ENCODE peak calls at places on chromosomes 7 and 10, in eight cellular contexts. L, A, I, G, K, S, V and F are unnamed samples.

GRCh38 chr10:101901340-101901739 is 57.7 kb upstream of the KCNIP2 start:
- DNase-seq in L (no peak), A (no peak), I (no peak), G (no peak), K (no peak), S (peak), V (no peak), F (no peak)

GRCh38 chr10:99917963-99918825 is 91.6 kb downstream of the DNMBP start:
- DNase-seq in L (peak), A (peak), I (peak), G (no peak), K (no peak), S (no peak), V (no peak), F (no peak)

GRCh38 chr10:117165557-117166419 is 27.7 kb upstream of the VAX1 start:
- DNase-seq in L (peak), A (peak), I (no peak), G (peak), K (no peak), S (peak), V (peak), F (peak)

GRCh38 chr7:150715293-150715692 is 1.1 kb upstream of the GIMAP1 start:
- DNase-seq in L (no peak), A (no peak), I (no peak), G (no peak), K (no peak), S (no peak), V (no peak), F (no peak)

GRCh38 chr7:128833939-128834310 is 3.7 kb downstream of the FLNC start:
- DNase-seq in L (peak), A (peak), I (no peak), G (no peak), K (no peak), S (no peak), V (no peak), F (no peak)

GRCh38 chr10:43204943-43205671 is 61.8 kb downstream of the RASGEF1A start:
- DNase-seq in L (peak), A (peak), I (peak), G (peak), K (peak), S (peak), V (peak), F (peak)

GRCh38 chr7:95493247-95493646 is 7.5 kb downstream of the ASB4 start:
- DNase-seq in L (no peak), A (peak), I (no peak), G (peak), K (no peak), S (no peak), V (no peak), F (no peak)

GRCh38 chr10:93294004-93294403 is 188.1 kb downstream of the MYOF start:
- DNase-seq in L (no peak), A (no peak), I (no peak), G (peak), K (no peak), S (no peak), V (peak), F (no peak)

GRCh38 chr10:86642499-86642898 is 11.8 kb upstream of the OPN4 start:
- DNase-seq in L (no peak), A (no peak), I (no peak), G (peak), K (no peak), S (peak), V (peak), F (no peak)

GRCh38 chr7:94912085-94912484 is 4.7 kb downstream of the PPP1R9A start:
- DNase-seq in L (no peak), A (no peak), I (no peak), G (no peak), K (no peak), S (no peak), V (no peak), F (no peak)

GRCh38 chr10:62818426-62819011 is 2.4 kb upstream of the EGR2 start:
- DNase-seq in L (peak), A (no peak), I (no peak), G (no peak), K (no peak), S (peak), V (no peak), F (peak)

GRCh38 chr7:142873281-142873784 is 12.2 kb downstream of the TRPV6 start:
- DNase-seq in L (no peak), A (no peak), I (peak), G (no peak), K (no peak), S (peak), V (peak), F (peak)

GRCh38 chr10:124734311-124735166 is 9.6 kb downstream of the FAM53B start:
- DNase-seq in L (peak), A (no peak), I (peak), G (no peak), K (no peak), S (no peak), V (no peak), F (no peak)

GRCh38 chr7:47347346-47347745 is 234.6 kb downstream of the TNS3 start:
- DNase-seq in L (no peak), A (no peak), I (no peak), G (no peak), K (no peak), S (no peak), V (no peak), F (no peak)

GRCh38 chr10:11298116-11298515 is 280.4 kb downstream of the CELF2 start:
- DNase-seq in L (no peak), A (peak), I (no peak), G (peak), K (no peak), S (no peak), V (no peak), F (no peak)

GRCh38 chr10:18145652-18146051 is 5.4 kb downstream of the CACNB2 start:
- DNase-seq in L (no peak), A (peak), I (no peak), G (peak), K (no peak), S (no peak), V (no peak), F (no peak)

GRCh38 chr10:86945361-86946214 is 11.8 kb downstream of the MMRN2 start:
- DNase-seq in L (peak), A (no peak), I (peak), G (peak), K (peak), S (no peak), V (no peak), F (peak)

GRCh38 chr7:117110480-117111315 is 157.4 kb downstream of the ST7 start:
- DNase-seq in L (peak), A (no peak), I (no peak), G (no peak), K (no peak), S (peak), V (no peak), F (no peak)

GRCh38 chr10:123974406-123974805 is 82.8 kb upstream of the CPXM2 start:
- DNase-seq in L (peak), A (peak), I (no peak), G (peak), K (no peak), S (no peak), V (no peak), F (peak)

GRCh38 chr7:47647213-47647985 is 65.5 kb upstream of the TNS3 start:
- DNase-seq in L (no peak), A (no peak), I (no peak), G (no peak), K (no peak), S (no peak), V (no peak), F (no peak)

GRCh38 chr10:49646256-49646870 is 32.5 kb downstream of the CHAT start:
- DNase-seq in L (no peak), A (no peak), I (peak), G (no peak), K (no peak), S (no peak), V (no peak), F (no peak)

GRCh38 chr7:102064361-102065025 is 222.2 kb upstream of the SH2B2 start:
- DNase-seq in L (peak), A (no peak), I (no peak), G (peak), K (no peak), S (no peak), V (peak), F (peak)

GRCh38 chr10:97497572-97498075 is 598 bp downstream of the MMS19 start:
- DNase-seq in L (peak), A (peak), I (peak), G (peak), K (peak), S (peak), V (peak), F (peak)

GRCh38 chr7:69738396-69738889 is 140.2 kb downstream of the AUTS2 start:
- DNase-seq in L (peak), A (peak), I (no peak), G (no peak), K (no peak), S (peak), V (no peak), F (no peak)

GRCh38 chr7:135335628-135336139 is 102.0 kb downstream of the STRA8 start:
- DNase-seq in L (peak), A (peak), I (no peak), G (peak), K (peak), S (peak), V (peak), F (peak)

GRCh38 chr7:21967500-21968099 is 21.9 kb upstream of the CDCA7L start:
- DNase-seq in L (no peak), A (no peak), I (no peak), G (peak), K (no peak), S (no peak), V (no peak), F (peak)

GRCh38 chr7:145183069-145183468 is 347.2 kb upstream of the TPK1 start:
- DNase-seq in L (no peak), A (peak), I (no peak), G (peak), K (no peak), S (no peak), V (no peak), F (no peak)

GRCh38 chr10:49253340-49253739 is 45.6 kb upstream of the C10orf71 start:
- DNase-seq in L (no peak), A (no peak), I (no peak), G (no peak), K (no peak), S (no peak), V (no peak), F (no peak)

GRCh38 chr7:44847509-44847919 is 373 bp downstream of the H2AZ2 start:
- DNase-seq in L (peak), A (peak), I (peak), G (peak), K (peak), S (peak), V (peak), F (peak)

GRCh38 chr10:62083413-62083794 is 181.9 kb downstream of the ARID5B start:
- DNase-seq in L (no peak), A (peak), I (no peak), G (peak), K (no peak), S (no peak), V (no peak), F (peak)

GRCh38 chr7:72028267-72028666 is 383.9 kb downstream of the CALN1 start:
- DNase-seq in L (no peak), A (no peak), I (no peak), G (no peak), K (no peak), S (no peak), V (no peak), F (no peak)

GRCh38 chr7:134462337-134462925 is 3.5 kb upstream of the AKR1B1 start:
- DNase-seq in L (no peak), A (peak), I (no peak), G (peak), K (no peak), S (no peak), V (peak), F (peak)

GRCh38 chr7:148799893-148800545 is 84.1 kb downstream of the EZH2 start:
- DNase-seq in L (no peak), A (no peak), I (no peak), G (no peak), K (no peak), S (no peak), V (no peak), F (no peak)

GRCh38 chr10:71269301-71270288 is 49.5 kb upstream of the SLC29A3 start:
- DNase-seq in L (no peak), A (peak), I (no peak), G (no peak), K (no peak), S (no peak), V (no peak), F (no peak)

GRCh38 chr10:47225186-47225927 is 74.6 kb upstream of the GDF10 start:
- DNase-seq in L (no peak), A (no peak), I (no peak), G (no peak), K (no peak), S (no peak), V (no peak), F (no peak)

GRCh38 chr7:74401137-74401859 is 52.4 kb upstream of the GTF2IRD1 start:
- DNase-seq in L (peak), A (peak), I (peak), G (peak), K (peak), S (peak), V (peak), F (peak)

GRCh38 chr10:90344226-90344625 is 513.6 kb downstream of the HTR7 start:
- DNase-seq in L (no peak), A (no peak), I (no peak), G (no peak), K (no peak), S (no peak), V (no peak), F (no peak)

DNA sequence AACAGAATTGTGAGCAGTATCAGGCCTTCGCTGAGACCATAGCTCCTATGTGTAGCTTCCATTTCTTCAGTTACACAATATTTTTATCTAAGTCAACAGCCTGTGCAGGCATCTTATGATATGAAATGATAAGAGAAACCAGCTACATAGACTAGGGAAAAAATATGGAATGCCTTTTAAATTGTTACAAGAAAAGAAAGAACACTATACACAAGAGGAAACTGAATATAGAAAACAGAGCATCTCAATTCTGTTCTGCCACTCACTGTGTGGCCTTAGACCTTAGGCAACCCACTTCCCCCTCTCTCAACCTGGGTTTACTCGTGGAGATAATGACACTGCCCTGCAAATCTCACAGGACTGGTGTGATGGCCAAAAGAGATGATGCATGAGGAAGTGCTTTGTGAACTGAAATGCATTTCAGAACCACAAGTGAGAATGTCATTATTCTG is 132.9 kb downstream of the LRRN3 start:
- DNase-seq in L (no peak), A (no peak), I (no peak), G (no peak), K (no peak), S (no peak), V (no peak), F (no peak)
- TF ChIP-seq CTCF in L (no peak), A (no peak), I (no peak), G (no peak), K (no peak), S (no peak), V (no peak), F (no peak)

GRCh38 chr7:103075337-103075918 is 488 bp downstream of the ARMC10 start:
- DNase-seq in L (peak), A (peak), I (no peak), G (peak), K (peak), S (peak), V (peak), F (peak)

GRCh38 chr7:103073989-103074518 is 542 bp downstream of the FBXL13 start:
- DNase-seq in L (peak), A (no peak), I (no peak), G (no peak), K (peak), S (no peak), V (no peak), F (no peak)

GRCh38 chr7:103077318-103077717 is 2.4 kb downstream of the ARMC10 start:
- DNase-seq in L (no peak), A (no peak), I (no peak), G (no peak), K (no peak), S (no peak), V (no peak), F (no peak)

GRCh38 chr7:103076767-103077166 is 1.8 kb downstream of the ARMC10 start:
- DNase-seq in L (no peak), A (no peak), I (no peak), G (no peak), K (no peak), S (no peak), V (no peak), F (no peak)

GRCh38 chr7:103074519-103075336 is at the start of the genes ARMC10 and FBXL13:
- DNase-seq in L (peak), A (peak), I (peak), G (peak), K (peak), S (peak), V (peak), F (peak)
- TF ChIP-seq CTCF in L (peak), A (no peak), I (peak), G (no peak), K (peak), S (no peak), V (peak), F (no peak)

GRCh38 chr10:113207924-113208323 is 257.9 kb downstream of the TCF7L2 start:
- DNase-seq in L (no peak), A (no peak), I (no peak), G (no peak), K (no peak), S (no peak), V (no peak), F (no peak)

GRCh38 chr10:113199459-113199858 is 249.4 kb downstream of the TCF7L2 start:
- DNase-seq in L (no peak), A (peak), I (no peak), G (peak), K (no peak), S (no peak), V (no peak), F (no peak)

GRCh38 chr10:113202011-113202410 is 252.0 kb downstream of the TCF7L2 start:
- DNase-seq in L (no peak), A (no peak), I (no peak), G (no peak), K (no peak), S (no peak), V (no peak), F (no peak)
- TF ChIP-seq CTCF in L (no peak), A (no peak), I (no peak), G (no peak), K (no peak), S (no peak), V (no peak), F (no peak)

DNA sequence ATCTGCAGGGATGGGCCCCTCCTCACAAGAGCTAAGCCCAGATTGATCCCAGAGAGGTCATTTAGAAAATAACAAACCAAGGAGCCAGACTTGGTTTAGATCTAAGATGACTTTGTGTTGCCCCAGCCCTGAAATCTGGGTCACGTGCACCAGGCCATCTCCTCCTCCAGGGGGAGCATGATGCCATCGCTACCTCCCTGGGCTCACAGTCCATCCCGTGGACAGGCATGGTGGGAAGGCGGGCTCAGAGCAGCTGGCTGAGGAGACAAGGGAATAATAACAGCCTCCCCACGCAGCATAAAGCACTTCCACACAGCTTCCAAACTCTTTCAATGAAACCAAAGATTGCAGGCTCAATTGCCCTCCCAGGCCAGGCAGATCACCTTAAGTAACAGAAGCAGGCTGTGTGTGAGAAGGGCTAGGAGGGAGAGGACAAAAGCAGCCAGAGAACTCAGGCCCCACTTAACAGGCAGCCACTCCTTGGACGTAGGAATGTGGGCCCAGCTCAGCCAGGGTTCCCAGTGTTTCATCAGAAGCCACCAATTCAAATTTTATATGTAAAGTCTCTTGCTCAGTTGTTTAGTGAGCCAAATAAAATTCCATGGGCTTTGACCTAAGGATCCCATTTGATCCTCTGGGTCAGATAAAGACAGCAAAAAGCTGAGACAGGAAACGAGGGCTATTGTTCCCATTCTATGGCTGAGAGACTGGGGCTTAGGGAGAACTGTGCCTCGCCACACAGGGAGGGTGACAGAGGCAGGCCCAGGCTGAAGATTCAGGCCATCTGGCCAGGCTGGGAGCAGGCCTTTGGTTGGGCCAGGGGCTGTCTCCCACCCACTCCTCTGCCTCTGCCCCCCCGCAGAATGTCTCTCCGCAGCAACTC is 100.2 kb downstream of the COL13A1 start:
- DNase-seq in L (peak), A (peak), I (no peak), G (peak), K (peak), S (no peak), V (peak), F (peak)
- TF ChIP-seq CTCF in L (peak), A (peak), I (peak), G (peak), K (peak), S (peak), V (peak), F (peak)

DNA sequence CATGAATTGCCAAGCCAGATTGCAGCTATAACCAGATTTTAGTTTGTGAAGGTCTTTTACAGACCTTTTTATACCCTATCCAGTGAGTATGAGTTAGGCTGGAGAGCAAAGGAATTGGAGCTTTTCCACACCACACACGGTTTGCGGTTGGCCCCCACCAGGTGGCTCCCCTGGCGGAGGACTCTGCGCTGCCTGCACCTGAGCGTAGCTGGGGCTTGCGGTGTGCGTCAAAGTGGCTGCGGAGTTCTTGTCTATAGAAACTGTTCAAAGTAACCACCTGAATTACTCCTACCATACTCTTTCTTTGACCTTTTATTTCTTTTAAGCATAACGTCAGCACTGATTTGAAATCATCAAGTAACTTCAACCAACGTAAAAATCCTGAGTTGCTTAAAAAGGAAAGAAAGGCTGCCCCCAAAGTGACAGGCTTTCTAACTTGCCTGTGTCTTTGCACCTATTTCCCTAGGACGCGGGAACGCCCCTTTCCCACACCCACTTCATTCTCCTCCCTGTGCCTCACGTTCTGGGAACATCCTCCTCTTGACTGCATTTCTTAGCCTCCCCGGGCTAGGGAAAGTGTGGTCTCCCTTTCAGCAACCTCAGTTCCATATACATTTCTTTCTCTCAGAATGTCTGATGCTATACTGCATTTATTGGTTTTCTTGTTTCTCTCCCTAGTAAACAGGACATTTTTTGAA is 47.6 kb upstream of the TMEM72 start:
- DNase-seq in L (peak), A (no peak), I (peak), G (no peak), K (no peak), S (no peak), V (no peak), F (peak)
- TF ChIP-seq CTCF in L (peak), A (no peak), I (no peak), G (no peak), K (no peak), S (no peak), V (no peak), F (no peak)